ENCODE peak calls at places on chromosomes 2 and 18, in eight cellular contexts. U is frontal cortex; G is ACHN; N is upper lobe of right lung; X is glutamatergic neuron; I is stimulated activated CD8-positive, alpha-beta memory T cell treated with anti-CD3 and anti-CD28 coated beads, Interleukin-12 subunit alpha, Interleukin-12 subunit beta, amount 100 ng/mL, for 4 hours; B is iris pigment epithelial cell; S is pancreas. H is an unnamed sample.
A peak's percentile ranks its signal among the peaks of the same experiment; 100 is the strongest.

GRCh38 chr2:23656597-23656973 is 270.3 kb downstream of the ATAD2B start:
- DNase-seq in U (no peak), G (no peak), N (no peak), X (no peak), I (no peak), B (no peak), S (no peak), H (peak; percentile 30)

GRCh38 chr2:70371753-70372152 is 69.9 kb upstream of the FAM136A start:
- DNase-seq in U (no peak), G (peak; percentile 18), N (no peak), X (no peak), I (no peak), B (peak; percentile 84), S (no peak), H (peak; percentile 94)

GRCh38 chr2:10400568-10400977 is 47.6 kb downstream of the ODC1 start:
- DNase-seq in U (no peak), G (no peak), N (peak; percentile 80), X (no peak), I (no peak), B (no peak), S (peak; percentile 52), H (no peak)

GRCh38 chr2:111705711-111706323 is 178.2 kb downstream of the ANAPC1 start:
- DNase-seq in U (no peak), G (peak; percentile 99), N (no peak), X (no peak), I (no peak), B (peak; percentile 89), S (no peak), H (peak; percentile 81)

GRCh38 chr18:6269933-6270332 is 144.8 kb downstream of the L3MBTL4 start:
- DNase-seq in U (no peak), G (no peak), N (no peak), X (no peak), I (no peak), B (no peak), S (no peak), H (no peak)

GRCh38 chr2:134739879-134740301 is 21.1 kb upstream of the TMEM163 start:
- DNase-seq in U (no peak), G (no peak), N (no peak), X (no peak), I (no peak), B (no peak), S (peak; percentile 41), H (peak; percentile 55)

GRCh38 chr2:138780908-138781307 is 718 bp upstream of the NXPH2 start:
- DNase-seq in U (no peak), G (no peak), N (no peak), X (no peak), I (no peak), B (no peak), S (no peak), H (no peak)

GRCh38 chr2:85741811-85742507 is 11.8 kb upstream of the ATOH8 start:
- DNase-seq in U (peak; percentile 71), G (no peak), N (peak; percentile 89), X (peak; percentile 31), I (no peak), B (peak; percentile 96), S (no peak), H (peak; percentile 75)

GRCh38 chr2:3264010-3264744 is 113.4 kb downstream of the EIPR1 start:
- DNase-seq in U (no peak), G (no peak), N (no peak), X (no peak), I (no peak), B (no peak), S (no peak), H (no peak)

GRCh38 chr2:102005989-102006885 is 14.5 kb downstream of the IL1R2 start:
- DNase-seq in U (no peak), G (peak; percentile 59), N (no peak), X (peak; percentile 31), I (no peak), B (peak; percentile 64), S (peak; percentile 47), H (peak; percentile 55)

GRCh38 chr2:183093857-183094657 is 15.5 kb downstream of the DUSP19 start:
- DNase-seq in U (no peak), G (peak; percentile 42), N (no peak), X (no peak), I (no peak), B (peak; percentile 78), S (no peak), H (peak; percentile 54)

GRCh38 chr2:178363252-178363651 is 87.7 kb downstream of the PRKRA start:
- DNase-seq in U (no peak), G (peak; percentile 38), N (no peak), X (no peak), I (no peak), B (peak; percentile 84), S (no peak), H (peak; percentile 97)

GRCh38 chr2:46387292-46387691 is 90.1 kb downstream of the EPAS1 start:
- DNase-seq in U (no peak), G (no peak), N (no peak), X (no peak), I (no peak), B (no peak), S (no peak), H (no peak)

GRCh38 chr2:72993147-72993546 is 75.8 kb downstream of the EMX1 start:
- DNase-seq in U (peak; percentile 53), G (peak; percentile 54), N (peak; percentile 62), X (no peak), I (no peak), B (peak; percentile 9), S (no peak), H (peak; percentile 32)

GRCh38 chr18:46452820-46453219 is 204.2 kb downstream of the LOXHD1 start:
- DNase-seq in U (no peak), G (peak; percentile 93), N (no peak), X (no peak), I (no peak), B (peak; percentile 23), S (no peak), H (peak; percentile 75)

GRCh38 chr2:854460-854859 is 96.2 kb upstream of the SNTG2 start:
- DNase-seq in U (no peak), G (peak; percentile 22), N (no peak), X (peak; percentile 74), I (no peak), B (peak; percentile 2), S (no peak), H (no peak)

GRCh38 chr2:180622122-180622918 is 358.1 kb upstream of the UBE2E3 start:
- DNase-seq in U (no peak), G (no peak), N (no peak), X (no peak), I (no peak), B (peak; percentile 71), S (no peak), H (peak; percentile 13)

GRCh38 chr2:216775043-216775453 is 79.7 kb upstream of the IGFBP5 start:
- DNase-seq in U (no peak), G (peak; percentile 97), N (no peak), X (peak; percentile 66), I (no peak), B (peak; percentile 97), S (no peak), H (peak; percentile 69)

GRCh38 chr2:43054367-43054766 is 172.0 kb downstream of the ZFP36L2 start:
- DNase-seq in U (no peak), G (no peak), N (peak; percentile 63), X (no peak), I (no peak), B (no peak), S (no peak), H (no peak)

GRCh38 chr2:64212801-64213321 is 68.6 kb upstream of the PELI1 start:
- DNase-seq in U (no peak), G (no peak), N (no peak), X (no peak), I (no peak), B (peak; percentile 97), S (no peak), H (peak; percentile 66)

GRCh38 chr2:23287250-23287704 is 97.7 kb upstream of the KLHL29 start:
- DNase-seq in U (no peak), G (peak; percentile 31), N (no peak), X (no peak), I (no peak), B (peak; percentile 83), S (no peak), H (peak; percentile 40)

GRCh38 chr18:50310080-50310479 is 22.6 kb upstream of the CXXC1 start:
- DNase-seq in U (no peak), G (no peak), N (no peak), X (no peak), I (no peak), B (no peak), S (no peak), H (no peak)

GRCh38 chr2:1371066-1371465 is 42.2 kb upstream of the TPO start:
- DNase-seq in U (no peak), G (no peak), N (no peak), X (no peak), I (no peak), B (no peak), S (no peak), H (no peak)

GRCh38 chr2:150571121-150571520 is 83.7 kb upstream of the RND3 start:
- DNase-seq in U (no peak), G (no peak), N (no peak), X (no peak), I (no peak), B (no peak), S (no peak), H (no peak)

GRCh38 chr2:43161650-43162542 is 64.5 kb downstream of the ZFP36L2 start:
- DNase-seq in U (no peak), G (no peak), N (no peak), X (no peak), I (no peak), B (no peak), S (peak; percentile 60), H (no peak)

GRCh38 chr2:47891369-47892337 is 14.6 kb downstream of the FBXO11 start:
- DNase-seq in U (no peak), G (no peak), N (no peak), X (no peak), I (no peak), B (peak; percentile 82), S (no peak), H (peak; percentile 60)

GRCh38 chr2:217806480-217806760 is 196.4 kb downstream of the TNS1 start:
- DNase-seq in U (no peak), G (no peak), N (no peak), X (no peak), I (no peak), B (no peak), S (no peak), H (no peak)

GRCh38 chr18:79604205-79604912 is 75.2 kb upstream of the CTDP1 start:
- DNase-seq in U (no peak), G (no peak), N (peak; percentile 22), X (peak; percentile 9), I (no peak), B (no peak), S (no peak), H (no peak)

GRCh38 chr2:171150694-171151285 is 9.9 kb downstream of the TLK1 start:
- DNase-seq in U (no peak), G (no peak), N (no peak), X (no peak), I (no peak), B (no peak), S (no peak), H (no peak)

GRCh38 chr2:166375205-166375735 is 474 bp downstream of the SCN9A start:
- DNase-seq in U (no peak), G (peak; percentile 61), N (no peak), X (peak; percentile 21), I (no peak), B (peak; percentile 42), S (no peak), H (peak; percentile 11)

GRCh38 chr2:218398437-218399390 is 954 bp upstream of the CTDSP1 start:
- DNase-seq in U (peak; percentile 81), G (peak; percentile 81), N (peak; percentile 95), X (no peak), I (peak; percentile 54), B (peak; percentile 62), S (peak; percentile 73), H (peak; percentile 83)

GRCh38 chr2:96144481-96145027 is 686 bp downstream of the DUSP2 start:
- DNase-seq in U (no peak), G (no peak), N (no peak), X (no peak), I (peak; percentile 50), B (no peak), S (peak; percentile 53), H (no peak)

GRCh38 chr2:241882090-241882625 is 12.6 kb downstream of the RTP5 start:
- DNase-seq in U (no peak), G (peak; percentile 20), N (no peak), X (no peak), I (peak; percentile 63), B (peak; percentile 11), S (peak; percentile 85), H (no peak)